ENCODE peak calls at places on chromosomes 6 and 20, in eight cellular contexts. N, C, S, V, J, Q, H and E are unnamed samples.

GRCh38 chr6:72953901-72954494 is 271.3 kb downstream of the KHDC1L start:
- DNase-seq in N (peak), C (peak), S (no peak), V (no peak), J (peak), Q (no peak), H (no peak), E (no peak)

GRCh38 chr6:11120273-11121005 is 8.9 kb upstream of the ERVFRD-1 start:
- DNase-seq in N (peak), C (peak), S (no peak), V (no peak), J (peak), Q (no peak), H (no peak), E (no peak)

GRCh38 chr6:25874822-25875562 is 949 bp upstream of the SLC17A3 start:
- DNase-seq in N (no peak), C (no peak), S (no peak), V (no peak), J (no peak), Q (no peak), H (no peak), E (no peak)

GRCh38 chr6:158660331-158660730 is 10.5 kb downstream of the SYTL3 start:
- DNase-seq in N (no peak), C (no peak), S (no peak), V (no peak), J (peak), Q (no peak), H (no peak), E (no peak)

GRCh38 chr20:6466065-6466810 is 301.2 kb upstream of the BMP2 start:
- DNase-seq in N (peak), C (no peak), S (no peak), V (no peak), J (no peak), Q (no peak), H (no peak), E (no peak)

GRCh38 chr6:43702522-43703440 is 15.2 kb upstream of the MRPS18A start:
- DNase-seq in N (peak), C (peak), S (no peak), V (peak), J (peak), Q (peak), H (peak), E (peak)

GRCh38 chr6:84150680-84151079 is 76.8 kb downstream of the CEP162 start:
- DNase-seq in N (peak), C (no peak), S (no peak), V (no peak), J (peak), Q (no peak), H (no peak), E (no peak)

GRCh38 chr6:162090734-162091133 is 636.8 kb downstream of the PRKN start:
- DNase-seq in N (no peak), C (no peak), S (no peak), V (no peak), J (peak), Q (no peak), H (no peak), E (no peak)

GRCh38 chr6:25137497-25137896 is 141.7 kb upstream of the CARMIL1 start:
- DNase-seq in N (no peak), C (no peak), S (no peak), V (no peak), J (peak), Q (no peak), H (no peak), E (no peak)

GRCh38 chr20:50071039-50071888 is 41.7 kb downstream of the UBE2V1 start:
- DNase-seq in N (peak), C (peak), S (peak), V (peak), J (peak), Q (peak), H (peak), E (peak)
- H3K4me3 ChIP-seq in N (peak), C (peak), S (peak), V (peak), J (peak), Q (no peak), H (peak), E (no peak)

GRCh38 chr6:47145212-47145611 is 103.1 kb upstream of the ADGRF1 start:
- DNase-seq in N (peak), C (no peak), S (no peak), V (no peak), J (peak), Q (no peak), H (no peak), E (no peak)

GRCh38 chr6:47141963-47142362 is 99.8 kb upstream of the ADGRF1 start:
- DNase-seq in N (no peak), C (no peak), S (no peak), V (no peak), J (no peak), Q (no peak), H (no peak), E (no peak)

GRCh38 chr6:47146426-47147174 is 104.5 kb upstream of the ADGRF1 start:
- DNase-seq in N (peak), C (peak), S (no peak), V (no peak), J (peak), Q (no peak), H (no peak), E (no peak)

GRCh38 chr6:47147175-47147727 is 105.1 kb upstream of the ADGRF1 start:
- DNase-seq in N (no peak), C (peak), S (no peak), V (no peak), J (no peak), Q (no peak), H (no peak), E (no peak)

DNA sequence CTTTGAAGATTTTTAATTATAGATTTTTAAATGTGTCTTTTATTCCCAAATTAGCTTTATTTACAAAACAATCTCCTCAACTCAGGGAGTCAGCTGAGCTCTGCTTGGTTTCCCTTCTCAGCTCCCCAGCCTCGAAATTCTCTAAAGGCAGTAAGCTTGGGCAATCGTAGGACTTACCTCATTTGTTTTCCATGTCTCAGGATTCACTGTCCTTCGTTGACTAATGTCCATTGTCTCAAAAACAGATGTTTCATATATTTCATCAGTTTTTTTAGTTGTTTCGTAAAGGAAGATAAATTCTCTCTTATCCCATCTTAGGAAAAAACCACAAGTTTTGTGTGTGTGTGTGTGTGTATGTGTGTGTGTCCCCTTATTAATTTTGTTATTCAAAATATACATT is 102.2 kb upstream of the ADGRF1 start:
- DNase-seq in N (peak), C (no peak), S (no peak), V (no peak), J (peak), Q (no peak), H (no peak), E (no peak)
- H3K27ac ChIP-seq in N (no peak), C (no peak), S (no peak), V (no peak), J (peak), Q (no peak), H (no peak), E (no peak)

GRCh38 chr20:11671015-11671511 is 246.6 kb upstream of the BTBD3 start:
- DNase-seq in N (no peak), C (no peak), S (no peak), V (no peak), J (no peak), Q (no peak), H (no peak), E (no peak)

GRCh38 chr20:11672959-11673358 is 244.7 kb upstream of the BTBD3 start:
- DNase-seq in N (no peak), C (no peak), S (no peak), V (no peak), J (no peak), Q (no peak), H (no peak), E (no peak)

GRCh38 chr20:11677445-11678235 is 240.1 kb upstream of the BTBD3 start:
- DNase-seq in N (no peak), C (no peak), S (no peak), V (no peak), J (no peak), Q (no peak), H (no peak), E (no peak)

GRCh38 chr20:11676618-11677289 is 240.9 kb upstream of the BTBD3 start:
- DNase-seq in N (peak), C (peak), S (no peak), V (no peak), J (peak), Q (no peak), H (no peak), E (peak)

DNA sequence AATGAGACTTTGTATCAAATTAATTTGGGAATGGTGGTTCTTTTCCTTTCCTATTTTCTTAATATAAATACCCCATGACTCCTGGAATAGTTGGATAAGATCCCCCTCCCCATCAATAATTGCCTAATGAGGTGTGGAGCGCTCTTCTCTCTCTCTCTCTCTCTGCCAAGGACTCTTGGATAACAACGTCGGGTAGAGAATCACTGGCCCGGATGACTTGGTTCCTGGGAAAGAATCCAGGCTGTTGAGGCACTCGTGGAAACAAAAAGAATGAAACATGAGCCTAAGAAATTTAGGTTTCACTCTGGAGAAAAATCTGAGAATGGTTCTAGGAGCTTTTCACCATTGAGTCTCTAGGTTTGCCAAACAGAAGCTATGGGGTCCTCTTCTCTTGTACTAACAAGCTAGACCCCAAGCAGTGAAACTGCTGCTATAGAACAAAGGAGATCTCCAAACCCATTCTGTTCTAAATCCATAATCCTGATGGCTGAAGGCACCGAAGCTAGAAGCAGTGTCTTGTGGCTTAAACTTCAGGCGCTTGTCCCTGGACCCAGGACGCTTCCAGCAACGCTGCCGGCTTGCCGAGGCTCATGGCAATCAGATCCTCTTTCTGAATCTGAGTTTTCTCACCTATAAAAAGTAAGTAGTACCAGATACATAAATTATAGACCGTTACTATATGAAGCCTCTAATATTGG is 241.6 kb upstream of the BTBD3 start:
- DNase-seq in N (peak), C (no peak), S (no peak), V (no peak), J (peak), Q (no peak), H (no peak), E (no peak)
- H3K4me3 ChIP-seq in N (no peak), C (no peak), S (no peak), V (no peak), J (peak), Q (no peak), H (no peak), E (no peak)

DNA sequence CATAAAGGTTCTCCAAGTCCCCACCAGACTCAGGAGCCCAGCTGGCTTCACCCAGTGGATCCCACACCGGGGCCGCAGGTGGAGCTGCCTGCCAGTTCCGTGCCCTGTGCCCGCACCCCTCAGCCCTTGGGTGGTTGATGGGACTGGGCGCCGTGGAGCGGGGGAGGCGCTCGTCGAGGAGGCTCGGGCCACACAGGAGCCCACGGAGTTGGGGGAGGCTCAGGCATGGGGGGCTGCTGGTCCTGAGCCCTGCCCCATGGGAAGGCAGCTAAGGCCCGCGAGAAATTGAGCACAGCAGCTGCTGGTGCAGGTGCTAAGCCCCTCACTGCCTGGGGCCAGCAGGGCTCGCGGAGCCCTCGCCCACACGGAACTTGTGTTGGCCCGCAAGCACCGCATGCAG is 234.4 kb upstream of the HSF2 start:
- DNase-seq in N (no peak), C (no peak), S (no peak), V (no peak), J (no peak), Q (no peak), H (no peak), E (no peak)
- H3K27ac ChIP-seq in N (no peak), C (no peak), S (no peak), V (no peak), J (no peak), Q (no peak), H (no peak), E (no peak)

GRCh38 chr20:33317424-33318095 is 34.5 kb downstream of the BPIFB1 start:
- DNase-seq in N (no peak), C (no peak), S (no peak), V (no peak), J (no peak), Q (no peak), H (no peak), E (no peak)
- H3K4me3 ChIP-seq in N (no peak), C (no peak), S (no peak), V (no peak), J (no peak), Q (no peak), H (no peak), E (no peak)

GRCh38 chr6:96794980-96795379 is 42.3 kb downstream of the GPR63 start:
- DNase-seq in N (peak), C (peak), S (no peak), V (no peak), J (peak), Q (no peak), H (no peak), E (no peak)
- H3K27ac ChIP-seq in N (no peak), C (peak), S (no peak), V (no peak), J (no peak), Q (no peak), H (no peak), E (no peak)

GRCh38 chr20:63946986-63947637 is 9.1 kb downstream of the UCKL1 start:
- DNase-seq in N (no peak), C (no peak), S (no peak), V (no peak), J (no peak), Q (no peak), H (no peak), E (no peak)
- H3K4me3 ChIP-seq in N (no peak), C (no peak), S (no peak), V (no peak), J (no peak), Q (no peak), H (no peak), E (no peak)

DNA sequence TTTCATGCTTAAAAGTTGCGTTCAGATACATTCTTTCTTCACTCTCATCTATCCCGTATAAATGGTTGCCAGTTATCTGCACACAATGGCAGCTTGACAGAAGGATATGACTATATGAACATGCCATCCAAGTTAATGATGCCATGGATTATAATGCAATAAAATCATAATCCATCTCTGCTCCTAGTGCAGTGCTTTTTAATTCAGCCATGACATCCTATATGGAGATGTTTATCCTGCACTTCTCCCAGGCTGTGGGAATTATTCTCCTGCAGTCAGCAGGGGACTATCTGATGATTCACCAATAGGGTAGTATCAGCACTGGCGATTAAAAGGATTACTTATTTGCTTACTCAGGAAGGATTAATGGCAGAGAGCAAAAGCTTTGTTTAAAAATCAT is 273.8 kb downstream of the SAMD5 start:
- DNase-seq in N (peak), C (peak), S (no peak), V (no peak), J (no peak), Q (no peak), H (no peak), E (no peak)
- H3K27ac ChIP-seq in N (no peak), C (peak), S (no peak), V (no peak), J (no peak), Q (no peak), H (no peak), E (no peak)